ENCODE peak calls at places on chromosomes 2 and 18, in eight cellular contexts. X, Z, B, G, P, W, H and D are unnamed samples.

GRCh38 chr2:177784449-177784845 is 288.1 kb downstream of the PDE11A start:
- DNase-seq in P (no peak), Z (peak), B (no peak), G (no peak), W (no peak), X (no peak), H (no peak), D (no peak)

GRCh38 chr2:85851253-85851955 is 37.4 kb downstream of the ST3GAL5 start:
- DNase-seq in Z (no peak), B (no peak), P (no peak), X (peak), G (no peak), W (peak), H (peak), D (peak)

GRCh38 chr2:224999784-225000183 is 42.5 kb downstream of the DOCK10 start:
- DNase-seq in B (no peak), G (no peak), P (no peak), H (no peak), Z (no peak), W (no peak), X (no peak), D (no peak)

GRCh38 chr2:29245742-29246387 is 130.7 kb downstream of the CLIP4 start:
- DNase-seq in Z (no peak), X (no peak), P (no peak), B (peak), G (no peak), H (no peak), W (no peak), D (no peak)

GRCh38 chr2:39881494-39881893 is 102.4 kb upstream of the THUMPD2 start:
- DNase-seq in X (no peak), G (no peak), Z (peak), W (no peak), H (no peak), P (no peak), B (no peak), D (no peak)

GRCh38 chr18:46343940-46344372 is 239.8 kb downstream of the HAUS1 start:
- DNase-seq in H (peak), W (peak), P (no peak), G (peak), X (peak), B (peak), Z (no peak), D (no peak)

GRCh38 chr2:224892574-224893204 is 149.6 kb downstream of the DOCK10 start:
- DNase-seq in G (peak), X (no peak), B (no peak), W (no peak), H (no peak), P (no peak), Z (no peak), D (no peak)

GRCh38 chr2:27875089-27875881 is 14.9 kb downstream of the RBKS start:
- DNase-seq in W (no peak), B (no peak), Z (no peak), H (no peak), P (no peak), X (no peak), G (no peak), D (no peak)

GRCh38 chr2:164843346-164843841 is 1.8 kb upstream of the COBLL1 start:
- DNase-seq in W (no peak), B (no peak), H (peak), P (no peak), X (no peak), Z (no peak), G (no peak), D (no peak)

GRCh38 chr18:10346786-10347415 is 107.5 kb upstream of the APCDD1 start:
- DNase-seq in W (no peak), P (no peak), Z (no peak), G (no peak), B (no peak), X (no peak), H (no peak), D (no peak)

GRCh38 chr18:73279499-73279898 is 411.7 kb upstream of the NETO1 start:
- DNase-seq in X (no peak), H (no peak), B (no peak), W (peak), G (no peak), Z (no peak), P (no peak), D (no peak)

GRCh38 chr2:30608643-30609042 is 161.6 kb downstream of the LCLAT1 start:
- DNase-seq in H (peak), Z (no peak), W (no peak), B (no peak), X (no peak), P (no peak), G (no peak), D (no peak)

GRCh38 chr2:239275871-239276812 is 124.7 kb downstream of the HDAC4 start:
- DNase-seq in B (no peak), G (peak), W (peak), X (peak), Z (peak), H (peak), P (no peak), D (peak)

GRCh38 chr18:11148655-11149440 is 521 bp downstream of the PIEZO2 start:
- DNase-seq in X (no peak), H (no peak), G (peak), P (no peak), Z (no peak), W (no peak), B (no peak), D (no peak)

GRCh38 chr2:9594361-9595063 is 36.3 kb downstream of the YWHAQ start:
- DNase-seq in B (no peak), Z (peak), X (peak), W (no peak), H (peak), P (no peak), G (no peak), D (no peak)

GRCh38 chr2:218444692-218445357 is 25.9 kb downstream of the VIL1 start:
- DNase-seq in B (no peak), P (no peak), H (no peak), W (no peak), G (no peak), X (no peak), Z (no peak), D (no peak)

GRCh38 chr2:186059096-186059495 is 320.5 kb downstream of the FSIP2 start:
- DNase-seq in Z (no peak), X (no peak), B (no peak), H (peak), P (no peak), W (no peak), G (no peak), D (no peak)

GRCh38 chr2:67476808-67477790 is 80.0 kb downstream of the ETAA1 start:
- DNase-seq in P (no peak), W (no peak), B (peak), X (peak), Z (peak), G (no peak), H (peak), D (no peak)

GRCh38 chr2:175931751-175932295 is 70.2 kb downstream of the LNPK start:
- DNase-seq in H (no peak), G (no peak), Z (peak), P (no peak), W (no peak), B (no peak), X (no peak), D (no peak)

GRCh38 chr2:207162319-207162718 is 3.4 kb downstream of the KLF7 start:
- DNase-seq in H (no peak), P (no peak), Z (peak), B (no peak), X (no peak), G (no peak), W (no peak), D (no peak)

GRCh38 chr2:259789-260331 is 4.0 kb downstream of the SH3YL1 start:
- DNase-seq in G (no peak), W (no peak), X (no peak), P (no peak), H (no peak), B (no peak), Z (no peak), D (no peak)

GRCh38 chr2:1605659-1606400 is 138.5 kb downstream of the PXDN start:
- DNase-seq in B (no peak), H (no peak), W (peak), P (no peak), G (peak), Z (peak), X (peak), D (no peak)

GRCh38 chr2:45741451-45741850 is 90.0 kb downstream of the PRKCE start:
- DNase-seq in W (peak), B (no peak), Z (no peak), P (no peak), G (no peak), X (peak), H (peak), D (no peak)

GRCh38 chr2:12469053-12469625 is 247.6 kb upstream of the TRIB2 start:
- DNase-seq in H (no peak), G (no peak), B (no peak), X (no peak), P (no peak), W (no peak), Z (peak), D (no peak)

GRCh38 chr2:178477443-178478099 is 829 bp downstream of the FKBP7 start:
- DNase-seq in G (no peak), X (no peak), B (peak), H (no peak), W (no peak), P (no peak), Z (peak), D (no peak)

GRCh38 chr2:170523506-170523905 is 191.6 kb upstream of the SP5 start:
- DNase-seq in W (no peak), X (no peak), G (no peak), P (no peak), Z (no peak), B (no peak), H (peak), D (no peak)
- TF ChIP-seq CTCF in W (no peak), X (no peak), G (peak), P (peak), Z (no peak), B (peak), H (no peak), D (no peak)

GRCh38 chr2:64767670-64768425 is 114.1 kb upstream of the SERTAD2 start:
- DNase-seq in X (peak), B (peak), W (peak), G (peak), P (peak), Z (peak), H (peak), D (peak)
- TF ChIP-seq CTCF in X (no peak), B (peak), W (peak), G (peak), P (no peak), Z (no peak), H (no peak), D (no peak)

GRCh38 chr2:230847883-230848388 is 16.8 kb upstream of the ITM2C start:
- DNase-seq in P (peak), Z (peak), G (peak), H (peak), B (peak), X (peak), W (peak), D (peak)
- TF ChIP-seq CTCF in P (peak), Z (peak), G (peak), H (peak), B (peak), X (peak), W (peak), D (peak)

GRCh38 chr2:65671670-65672069 is 239.3 kb upstream of the SPRED2 start:
- DNase-seq in W (no peak), P (no peak), Z (no peak), H (no peak), X (no peak), B (no peak), G (peak), D (no peak)
- TF ChIP-seq CTCF in W (no peak), P (peak), Z (no peak), H (no peak), X (no peak), B (peak), G (peak), D (no peak)

GRCh38 chr2:101496279-101496678 is 21.4 kb upstream of the RFX8 start:
- DNase-seq in W (no peak), G (no peak), X (no peak), Z (no peak), H (no peak), B (no peak), P (no peak), D (no peak)
- TF ChIP-seq CTCF in W (no peak), G (no peak), X (no peak), Z (no peak), H (no peak), B (no peak), P (no peak), D (no peak)

GRCh38 chr2:42101641-42102605 is 54.1 kb downstream of the PKDCC start:
- DNase-seq in P (no peak), Z (peak), B (peak), W (peak), H (no peak), X (peak), G (peak), D (peak)
- TF ChIP-seq CTCF in P (no peak), Z (no peak), B (no peak), W (no peak), H (no peak), X (peak), G (no peak), D (no peak)